ENCODE peak calls at places on chromosomes 16 and 17, in eight cellular contexts. A is ovary, F is heart right ventricle, D is cardiac muscle cell, C is PC-3, N is left ventricle myocardium inferior, X is fibroblast of lung, T is SJSA1. W is an unnamed sample.

GRCh38 chr17:15431766-15432165 is 35.7 kb downstream of the CDRT4 start:
- DNase-seq in A (no peak), F (no peak), D (no peak), C (no peak), N (no peak), X (no peak), T (no peak), W (no peak)

GRCh38 chr17:74737299-74738050 is 419 bp downstream of the RAB37 start:
- DNase-seq in A (peak; percentile 16), F (no peak), D (peak; percentile 55), C (peak; percentile 28), N (no peak), X (peak; percentile 11), T (peak; percentile 68), W (peak; percentile 92)

GRCh38 chr17:4665027-4665426 is 23.5 kb upstream of the ALOX15 start:
- DNase-seq in A (no peak), F (no peak), D (no peak), C (no peak), N (no peak), X (no peak), T (no peak), W (no peak)

GRCh38 chr16:87185313-87185712 is 131.9 kb downstream of the C16orf95 start:
- DNase-seq in A (no peak), F (no peak), D (no peak), C (no peak), N (no peak), X (no peak), T (no peak), W (peak; percentile 76)

GRCh38 chr17:81867952-81868673 is 3.0 kb downstream of the ARHGDIA start:
- DNase-seq in A (no peak), F (no peak), D (no peak), C (no peak), N (no peak), X (no peak), T (no peak), W (no peak)

GRCh38 chr17:67067571-67068517 is 23.5 kb downstream of the CACNG1 start:
- DNase-seq in A (no peak), F (no peak), D (no peak), C (no peak), N (no peak), X (no peak), T (no peak), W (no peak)

GRCh38 chr16:8963010-8963824 is 489 bp downstream of the USP7 start:
- DNase-seq in A (peak; percentile 28), F (no peak), D (peak; percentile 44), C (no peak), N (no peak), X (peak; percentile 22), T (no peak), W (peak; percentile 71)

GRCh38 chr17:59837362-59838195 is 55.2 kb downstream of the TUBD1 start:
- DNase-seq in A (no peak), F (peak; percentile 89), D (peak; percentile 96), C (peak; percentile 100), N (no peak), X (peak; percentile 100), T (peak; percentile 96), W (peak; percentile 59)

GRCh38 chr16:72001180-72001890 is 1.1 kb upstream of the PKD1L3 start:
- DNase-seq in A (no peak), F (no peak), D (no peak), C (no peak), N (no peak), X (no peak), T (no peak), W (no peak)

DNA sequence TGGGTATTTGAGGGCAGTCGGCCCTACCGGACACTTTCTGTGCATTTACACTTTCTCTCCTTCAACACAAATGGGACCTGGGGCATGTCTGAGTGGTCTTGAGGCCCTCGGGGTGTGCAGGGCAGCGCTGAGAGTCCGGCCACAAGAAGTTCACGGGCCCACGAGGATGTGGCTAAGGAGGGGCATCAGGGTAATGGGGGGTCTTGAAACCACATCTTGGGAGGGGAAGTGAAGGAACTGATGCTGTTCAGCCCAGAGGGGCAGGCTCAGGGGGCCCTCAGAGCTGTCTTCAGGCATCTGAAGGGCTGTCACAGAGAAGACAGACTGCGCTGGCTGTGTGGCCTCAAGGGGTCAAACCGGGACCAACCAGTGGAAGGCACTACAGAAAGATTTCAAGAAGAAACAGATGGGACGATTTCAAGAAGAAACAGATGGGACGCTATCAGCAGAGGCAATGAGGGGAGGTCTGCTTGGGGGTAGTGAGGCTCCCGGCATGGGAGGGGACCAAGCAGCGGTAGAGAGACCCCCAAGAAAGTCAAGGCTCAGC is 45.1 kb downstream of the ZNF423 start:
- DNase-seq in A (no peak), F (no peak), D (no peak), C (no peak), N (no peak), X (no peak), T (no peak), W (no peak)
- H3K4me3 ChIP-seq in A (no peak overlapping the region), F (no peak overlapping the region), D (no peak overlapping the region), C (no peak overlapping the region), N (no peak overlapping the region), X (no peak overlapping the region), T (no peak overlapping the region), W (no peak overlapping the region)

GRCh38 chr17:72423718-72424117 is 302.9 kb downstream of the SOX9 start:
- DNase-seq in A (no peak), F (no peak), D (no peak), C (no peak), N (no peak), X (no peak), T (no peak), W (no peak)
- H3K27me3 ChIP-seq in A (no peaks in the 10 kb centered on the region), F (no peaks in the 10 kb centered on the region), D (no peaks in the 10 kb centered on the region), C (no peaks in the 10 kb centered on the region), N (peaks cover 9% of the 10 kb centered on the region), X (no peaks in the 10 kb centered on the region), T (no peaks in the 10 kb centered on the region), W (no peaks in the 10 kb centered on the region)

GRCh38 chr16:68244903-68245853 is at the start of gene PLA2G15:
- DNase-seq in A (peak; percentile 98), F (peak; percentile 99), D (peak; percentile 96), C (peak; percentile 82), N (peak; percentile 99), X (peak; percentile 97), T (peak; percentile 97), W (peak; percentile 100)

GRCh38 chr16:68242085-68242484 is 3.1 kb upstream of the PLA2G15 start:
- DNase-seq in A (no peak), F (no peak), D (no peak), C (no peak), N (no peak), X (no peak), T (no peak), W (no peak)

GRCh38 chr16:68246121-68246520 is 948 bp downstream of the PLA2G15 start:
- DNase-seq in A (no peak), F (no peak), D (no peak), C (no peak), N (no peak), X (no peak), T (no peak), W (peak; percentile 16)

GRCh38 chr16:68244481-68244902 is 681 bp upstream of the PLA2G15 start:
- DNase-seq in A (no peak), F (no peak), D (no peak), C (no peak), N (no peak), X (no peak), T (no peak), W (no peak)

GRCh38 chr16:68242926-68243858 is 2.0 kb upstream of the PLA2G15 start:
- DNase-seq in A (no peak), F (no peak), D (no peak), C (no peak), N (no peak), X (no peak), T (no peak), W (peak; percentile 7)
- H3K36me3 ChIP-seq in A (no peaks in the 10 kb centered on the region), F (no peaks in the 10 kb centered on the region), D (no peaks in the 10 kb centered on the region), C (no peaks in the 10 kb centered on the region), N (no peaks in the 10 kb centered on the region), X (no peaks in the 10 kb centered on the region), T (peaks cover 2% of the 10 kb centered on the region), W (no peaks in the 10 kb centered on the region)

GRCh38 chr16:46746821-46747776 is 1.0 kb downstream of the MYLK3 start:
- DNase-seq in A (no peak), F (peak; percentile 43), D (peak; percentile 92), C (no peak), N (peak; percentile 61), X (no peak), T (no peak), W (peak; percentile 55)

GRCh38 chr16:46751381-46751780 is 3.2 kb upstream of the MYLK3 start:
- DNase-seq in A (no peak), F (no peak), D (no peak), C (no peak), N (no peak), X (no peak), T (no peak), W (no peak)

GRCh38 chr16:46745594-46745993 is 2.5 kb downstream of the MYLK3 start:
- DNase-seq in A (no peak), F (no peak), D (no peak), C (no peak), N (no peak), X (no peak), T (no peak), W (no peak)

GRCh38 chr16:46748775-46749705 is 896 bp upstream of the MYLK3 start:
- DNase-seq in A (no peak), F (peak; percentile 78), D (peak; percentile 92), C (no peak), N (peak; percentile 82), X (no peak), T (no peak), W (peak; percentile 29)

GRCh38 chr16:46747777-46748651 is at the start of gene MYLK3:
- DNase-seq in A (no peak), F (peak; percentile 73), D (peak; percentile 95), C (no peak), N (peak; percentile 79), X (no peak), T (no peak), W (peak; percentile 67)
- H3K4me3 ChIP-seq in A (no peak within 1 kb of the TSS), F (peak within 1 kb of the TSS; percentile 64), D (peak within 1 kb of the TSS; percentile 17), C (no peak within 1 kb of the TSS), N (peak within 1 kb of the TSS; percentile 72), X (no peak within 1 kb of the TSS), T (no peak within 1 kb of the TSS), W (no peak within 1 kb of the TSS)

DNA sequence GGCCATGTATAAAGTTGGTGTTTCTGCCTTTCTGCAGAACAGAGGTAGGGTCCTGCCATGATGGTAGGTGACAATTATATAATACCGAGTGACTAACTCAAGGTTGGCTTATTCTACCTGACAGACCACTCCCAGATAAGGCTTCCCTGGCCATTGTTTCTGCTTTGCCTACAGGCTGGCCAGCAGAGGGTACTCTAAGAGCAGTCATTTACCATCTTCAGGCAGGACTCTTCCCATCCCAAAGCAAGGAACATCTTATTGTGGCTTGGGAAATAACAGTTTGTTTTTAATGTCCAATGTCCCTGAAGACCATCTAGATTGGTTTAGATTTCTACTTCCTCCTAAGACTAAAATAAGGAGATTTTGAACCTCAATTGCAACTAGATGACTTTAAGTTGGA is 74.1 kb downstream of the SNX11 start:
- DNase-seq in A (no peak), F (no peak), D (peak; percentile 40), C (peak; percentile 69), N (no peak), X (peak; percentile 20), T (peak; percentile 65), W (peak; percentile 47)
- H3K27me3 ChIP-seq in A (no peaks in the 10 kb centered on the region), F (peaks cover 77% of the 10 kb centered on the region), D (peaks cover 63% of the 10 kb centered on the region), C (peaks cover 10% of the 10 kb centered on the region), N (peaks cover 79% of the 10 kb centered on the region), X (peaks cover 33% of the 10 kb centered on the region), T (no peaks in the 10 kb centered on the region), W (no peaks in the 10 kb centered on the region)

W was measured in H7.